ENCODE peak calls at places on chromosome 13, in six cellular contexts. E, Y, P, X, J and G are unnamed samples.
A peak's percentile ranks its signal among the peaks of the same experiment; 100 is the strongest.

GRCh38 chr13:37870895-37871550 is 1.5 kb upstream of the TRPC4 start:
- DNase-seq in E (peak; percentile 49), Y (peak; percentile 79), P (no peak), X (peak; percentile 45), J (no peak), G (no peak)

GRCh38 chr13:62387642-62388041 is 972.0 kb upstream of the PCDH20 start:
- DNase-seq in E (no peak), Y (peak; percentile 36), P (no peak), X (no peak), J (no peak), G (no peak)

GRCh38 chr13:50915562-50915961 is 6.0 kb downstream of the RNASEH2B start:
- DNase-seq in E (no peak), Y (no peak), P (no peak), X (no peak), J (no peak), G (no peak)

GRCh38 chr13:36526897-36527296 is 94.6 kb downstream of the CCNA1 start:
- DNase-seq in E (no peak), Y (no peak), P (no peak), X (no peak), J (no peak), G (no peak)

GRCh38 chr13:37023871-37024270 is 23.3 kb downstream of the EXOSC8 start:
- DNase-seq in E (no peak), Y (peak; percentile 70), P (no peak), X (no peak), J (no peak), G (no peak)

GRCh38 chr13:100156786-100157185 is 67.9 kb downstream of the PCCA start:
- DNase-seq in E (no peak), Y (no peak), P (no peak), X (no peak), J (no peak), G (no peak)

GRCh38 chr13:63107163-63107935 is 1691.7 kb upstream of the PCDH20 start:
- DNase-seq in E (no peak), Y (peak; percentile 71), P (no peak), X (peak; percentile 13), J (no peak), G (no peak)

GRCh38 chr13:30340367-30341184 is 33.2 kb upstream of the KATNAL1 start:
- DNase-seq in E (peak; percentile 92), Y (peak; percentile 89), P (peak; percentile 45), X (no peak), J (no peak), G (no peak)

GRCh38 chr13:40479196-40479845 is 187.1 kb downstream of the FOXO1 start:
- DNase-seq in E (no peak), Y (no peak), P (no peak), X (no peak), J (no peak), G (no peak)

GRCh38 chr13:43783820-43784219 is 3.0 kb downstream of the ENOX1 start:
- DNase-seq in E (no peak), Y (peak; percentile 8), P (no peak), X (no peak), J (no peak), G (no peak)

GRCh38 chr13:27425918-27426630 is 1.7 kb downstream of the GTF3A start:
- DNase-seq in E (peak; percentile 70), Y (peak; percentile 69), P (peak; percentile 41), X (peak; percentile 79), J (peak; percentile 69), G (peak; percentile 65)

GRCh38 chr13:72570019-72570418 is 157.4 kb downstream of the MZT1 start:
- DNase-seq in E (no peak), Y (no peak), P (no peak), X (no peak), J (no peak), G (no peak)

GRCh38 chr13:59236979-59237378 is 926.7 kb downstream of the DIAPH3 start:
- DNase-seq in E (no peak), Y (no peak), P (no peak), X (no peak), J (no peak), G (no peak)

GRCh38 chr13:91280806-91281205 is 66.7 kb upstream of the MIR17HG start:
- DNase-seq in E (no peak), Y (no peak), P (no peak), X (no peak), J (no peak), G (no peak)

GRCh38 chr13:66159526-66159925 is 1070.6 kb downstream of the PCDH9 start:
- DNase-seq in E (no peak), Y (no peak), P (no peak), X (no peak), J (no peak), G (no peak)

GRCh38 chr13:28059214-28059613 is 41.2 kb downstream of the FLT3 start:
- DNase-seq in E (peak; percentile 3), Y (peak; percentile 15), P (no peak), X (no peak), J (peak; percentile 39), G (peak; percentile 6)

GRCh38 chr13:29514720-29515310 is 80.7 kb downstream of the SLC7A1 start:
- DNase-seq in E (no peak), Y (no peak), P (no peak), X (no peak), J (no peak), G (no peak)

GRCh38 chr13:49022472-49023144 is 46.9 kb downstream of the FNDC3A start:
- DNase-seq in E (peak; percentile 17), Y (peak; percentile 36), P (no peak), X (no peak), J (no peak), G (no peak)

GRCh38 chr13:46773556-46773955 is 23.4 kb downstream of the ESD start:
- DNase-seq in E (no peak), Y (no peak), P (no peak), X (no peak), J (no peak), G (no peak)

GRCh38 chr13:76991796-76992547 is at the start of gene CLN5:
- DNase-seq in E (peak; percentile 91), Y (peak; percentile 90), P (peak; percentile 94), X (peak; percentile 85), J (peak; percentile 94), G (peak; percentile 92)

GRCh38 chr13:74794582-74794981 is 660.4 kb upstream of the KLF12 start:
- DNase-seq in E (no peak), Y (no peak), P (no peak), X (no peak), J (no peak), G (no peak)

GRCh38 chr13:110874508-110874960 is 40.3 kb downstream of the ANKRD10 start:
- DNase-seq in E (peak; percentile 68), Y (peak; percentile 46), P (peak; percentile 91), X (peak; percentile 82), J (peak; percentile 73), G (peak; percentile 15)

GRCh38 chr13:40402931-40403412 is 263.5 kb downstream of the FOXO1 start:
- DNase-seq in E (peak; percentile 59), Y (peak; percentile 49), P (peak; percentile 46), X (no peak), J (no peak), G (no peak)

GRCh38 chr13:26721251-26721939 is 39.2 kb downstream of the GPR12 start:
- DNase-seq in E (no peak), Y (no peak), P (no peak), X (peak; percentile 27), J (peak; percentile 38), G (peak; percentile 10)

GRCh38 chr13:76226941-76227340 is 590.8 kb downstream of the LMO7 start:
- DNase-seq in E (no peak), Y (peak; percentile 88), P (no peak), X (no peak), J (no peak), G (no peak)

GRCh38 chr13:52846567-52847321 is 1.7 kb downstream of the PCDH8 start:
- DNase-seq in E (peak; percentile 4), Y (peak; percentile 2), P (peak; percentile 27), X (no peak), J (peak; percentile 34), G (no peak)

GRCh38 chr13:100209857-100210580 is 121.1 kb downstream of the PCCA start:
- DNase-seq in E (peak; percentile 45), Y (peak; percentile 82), P (no peak), X (no peak), J (no peak), G (no peak)

GRCh38 chr13:77492982-77493381 is 42.5 kb upstream of the SCEL start:
- DNase-seq in E (peak; percentile 19), Y (no peak), P (no peak), X (peak; percentile 37), J (no peak), G (no peak)

GRCh38 chr13:106566682-106567420 is 1.1 kb downstream of the ARGLU1 start:
- DNase-seq in E (peak; percentile 46), Y (peak; percentile 62), P (peak; percentile 60), X (peak; percentile 80), J (peak; percentile 27), G (no peak)